ENCODE peak calls at places on chromosome 5, in nine cellular contexts. W, P, F, R, U, Y, J, K and S are unnamed samples.

GRCh38 chr5:118987988-118988945 is at the start of gene DTWD2:
- DNase-seq in K (peak; percentile 94), J (peak; percentile 89), U (peak; percentile 96), Y (peak; percentile 94), F (peak; percentile 97), P (peak; percentile 89), W (peak; percentile 96), R (peak; percentile 98), S (peak; percentile 77)

GRCh38 chr5:5183933-5184332 is 43.8 kb downstream of the ADAMTS16 start:
- DNase-seq in P (no peak), K (no peak), W (no peak), J (no peak), R (no peak), U (no peak), Y (no peak), F (no peak), S (no peak)

GRCh38 chr5:146539973-146540372 is 24.0 kb upstream of the GPR151 start:
- DNase-seq in W (no peak), R (no peak), J (no peak), U (no peak), P (no peak), K (no peak), F (no peak), Y (no peak), S (no peak)

GRCh38 chr5:128498844-128499455 is 39.1 kb downstream of the FBN2 start:
- DNase-seq in W (peak; percentile 12), K (no peak), Y (no peak), P (no peak), J (peak; percentile 75), U (peak; percentile 11), F (no peak), R (peak; percentile 13), S (peak; percentile 85)

GRCh38 chr5:1354491-1355033 is 9.7 kb upstream of the CLPTM1L start:
- DNase-seq in Y (no peak), J (no peak), R (no peak), W (no peak), K (no peak), U (no peak), F (no peak), P (no peak), S (no peak)

GRCh38 chr5:179367491-179367890 is 22.2 kb upstream of the ADAMTS2 start:
- DNase-seq in P (no peak), Y (no peak), W (no peak), R (no peak), K (no peak), J (no peak), U (no peak), F (peak; percentile 57), S (no peak)

GRCh38 chr5:157772077-157772613 is 28.6 kb downstream of the LSM11 start:
- DNase-seq in W (no peak), U (no peak), Y (no peak), K (no peak), R (no peak), F (no peak), J (no peak), P (no peak), S (no peak)

GRCh38 chr5:113606298-113607134 is 93.0 kb downstream of the YTHDC2 start:
- DNase-seq in W (peak; percentile 71), Y (no peak), J (peak; percentile 60), K (no peak), U (peak; percentile 65), P (peak; percentile 55), R (peak; percentile 66), F (peak; percentile 64), S (peak; percentile 24)

GRCh38 chr5:6704361-6704851 is 8.8 kb upstream of the TENT4A start:
- DNase-seq in F (peak; percentile 76), K (peak; percentile 70), R (no peak), P (peak; percentile 84), U (no peak), Y (peak; percentile 76), J (peak; percentile 77), W (no peak), S (peak; percentile 78)

GRCh38 chr5:173642191-173642816 is 25.9 kb upstream of the BOD1 start:
- DNase-seq in W (no peak), U (no peak), K (no peak), R (no peak), P (no peak), J (no peak), F (no peak), Y (no peak), S (no peak)

GRCh38 chr5:173638126-173638525 is 21.7 kb upstream of the BOD1 start:
- DNase-seq in W (no peak), U (no peak), K (no peak), P (no peak), Y (no peak), F (no peak), J (no peak), R (no peak), S (no peak)

GRCh38 chr5:173638631-173639030 is 22.2 kb upstream of the BOD1 start:
- DNase-seq in F (no peak), P (no peak), Y (no peak), R (no peak), U (no peak), J (no peak), K (no peak), W (no peak), S (no peak)

GRCh38 chr5:173641171-173641570 is 24.7 kb upstream of the BOD1 start:
- DNase-seq in J (no peak), U (no peak), Y (no peak), K (no peak), R (no peak), P (no peak), W (no peak), F (no peak), S (no peak)

DNA sequence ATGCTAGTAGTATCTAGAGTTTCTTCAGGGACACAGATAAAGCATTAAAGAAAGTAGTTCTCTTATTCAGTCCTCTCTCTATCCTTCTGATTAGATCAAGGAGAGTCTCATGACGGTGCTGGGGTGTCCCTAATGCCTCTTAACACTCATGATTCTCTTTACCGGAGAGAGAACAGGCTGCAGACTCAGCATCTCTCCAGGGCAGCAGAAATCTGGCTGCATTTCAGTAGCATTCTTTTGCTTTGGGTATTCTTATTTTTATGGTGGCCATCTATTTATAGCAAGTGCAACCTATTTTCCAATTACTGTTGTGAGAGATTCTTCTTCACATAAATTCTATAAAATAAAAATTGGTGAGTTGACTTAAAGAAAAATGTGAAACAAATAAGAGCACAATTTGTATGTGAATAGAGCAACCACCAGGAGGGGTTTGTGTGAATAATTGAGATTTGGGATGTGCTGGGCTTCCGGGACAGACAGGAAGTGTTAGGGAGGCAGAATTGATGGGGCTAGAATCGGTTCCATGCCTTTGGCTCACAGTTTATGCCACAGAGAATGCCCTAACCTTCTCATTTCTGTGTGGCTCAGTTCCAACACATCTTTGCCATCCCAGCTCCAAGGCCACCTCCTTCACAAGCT is 23.8 kb upstream of the BOD1 start:
- DNase-seq in R (no peak), Y (no peak), J (no peak), P (no peak), F (no peak), W (no peak), K (no peak), U (no peak), S (no peak)
- TF ChIP-seq CTCF in R (no peak), Y (peak; percentile 18), J (no peak), P (no peak), F (no peak), W (no peak), K (no peak), U (no peak), S (no peak)

GRCh38 chr5:138082033-138082432 is 1.8 kb upstream of the WNT8A start:
- DNase-seq in W (no peak), U (no peak), F (no peak), R (no peak), K (no peak), Y (no peak), J (no peak), P (no peak), S (no peak)
- TF ChIP-seq CTCF in W (peak; percentile 38), U (peak; percentile 15), F (no peak), R (no peak), K (no peak), Y (no peak), J (no peak), P (no peak), S (no peak)

GRCh38 chr5:133421806-133422205 is 190.5 kb downstream of the FSTL4 start:
- DNase-seq in P (no peak), K (no peak), F (no peak), R (no peak), W (no peak), J (no peak), Y (no peak), U (no peak), S (no peak)

GRCh38 chr5:133423031-133423617 is 189.2 kb downstream of the FSTL4 start:
- DNase-seq in W (no peak), Y (no peak), J (no peak), P (no peak), K (no peak), U (no peak), R (no peak), F (no peak), S (no peak)

GRCh38 chr5:133420440-133421301 is 191.7 kb downstream of the FSTL4 start:
- DNase-seq in Y (no peak), P (no peak), F (no peak), U (no peak), J (no peak), K (no peak), R (no peak), W (no peak), S (no peak)

GRCh38 chr5:133423618-133424282 is 188.6 kb downstream of the FSTL4 start:
- DNase-seq in J (peak; percentile 74), Y (peak; percentile 63), P (peak; percentile 33), U (peak; percentile 77), F (no peak), R (peak; percentile 88), K (peak; percentile 75), W (peak; percentile 82), S (no peak)

DNA sequence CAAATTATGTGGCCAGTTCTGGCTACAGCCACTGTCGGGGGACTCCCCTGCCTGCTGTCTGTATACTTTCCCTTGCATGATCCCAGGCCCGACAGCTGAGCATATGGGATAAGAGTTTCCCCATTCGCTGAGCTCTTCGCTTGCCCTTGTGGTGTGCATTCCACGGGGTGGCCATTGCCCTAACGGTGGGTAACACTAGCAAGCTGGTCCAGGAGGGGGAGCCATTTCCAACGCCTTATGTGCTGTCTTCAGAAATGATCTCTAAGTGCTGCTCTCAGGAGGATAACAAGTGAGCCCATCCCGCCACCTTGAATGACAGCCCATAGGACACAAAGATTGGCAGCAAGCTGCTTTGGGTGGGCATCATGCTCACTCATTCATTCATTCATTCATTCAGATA is 190.9 kb downstream of the FSTL4 start:
- DNase-seq in W (peak; percentile 64), Y (no peak), R (peak; percentile 72), U (peak; percentile 38), P (no peak), F (no peak), K (no peak), J (peak; percentile 10), S (no peak)
- TF ChIP-seq CTCF in W (peak; percentile 72), Y (peak; percentile 17), R (peak; percentile 55), U (peak; percentile 44), P (no peak), F (peak; percentile 43), K (peak; percentile 14), J (peak; percentile 21), S (no peak)

GRCh38 chr5:10457682-10458574 is 16.2 kb downstream of the ROPN1L start:
- DNase-seq in K (peak; percentile 46), R (peak; percentile 50), P (no peak), W (peak; percentile 84), Y (peak; percentile 34), J (peak; percentile 49), F (no peak), U (peak; percentile 83), S (no peak)
- TF ChIP-seq CTCF in K (peak; percentile 10), R (no peak), P (no peak), W (peak; percentile 43), Y (peak; percentile 40), J (peak; percentile 23), F (no peak), U (peak; percentile 69), S (no peak)